ENCODE peak calls at places on chromosome 16, in six cellular contexts. L is activated B cell treated with CpG ODN at 0.5 μM for 24 hours; W is left cardiac atrium; M is left ventricle myocardium superior; N is IMR-90; Y is activated CD8-positive, alpha-beta memory T cell treated with anti-CD3 and anti-CD28 coated beads, Interleukin-2, amount 10 ng/mL, durations not matched to agents 7 days and 5 days. E is an unnamed sample.

GRCh38 chr16:86529160-86529559 is 18.8 kb downstream of the FOXF1 start:
- ATAC-seq in L (no peak), W (no peak), M (no peak), N (no peak), Y (no peak), E (no peak)

GRCh38 chr16:67779256-67780014 is 26.9 kb downstream of the RANBP10 start:
- ATAC-seq in L (no peak), W (no peak), M (peak), N (no peak), Y (no peak), E (no peak)

GRCh38 chr16:82735696-82736095 is 108.9 kb downstream of the CDH13 start:
- ATAC-seq in L (no peak), W (peak), M (peak), N (no peak), Y (no peak), E (peak)

GRCh38 chr16:17213025-17213424 is 257.7 kb downstream of the XYLT1 start:
- ATAC-seq in L (no peak), W (no peak), M (no peak), N (no peak), Y (no peak), E (no peak)

GRCh38 chr16:27356794-27357193 is 43.0 kb downstream of the IL4R start:
- ATAC-seq in L (no peak), W (no peak), M (no peak), N (no peak), Y (no peak), E (no peak)

GRCh38 chr16:23803591-23804123 is 32.1 kb upstream of the PRKCB start:
- ATAC-seq in L (peak), W (peak), M (peak), N (peak), Y (peak), E (peak)

GRCh38 chr16:9046667-9047055 is 44.8 kb upstream of the HAPSTR1 start:
- ATAC-seq in L (no peak), W (no peak), M (no peak), N (no peak), Y (no peak), E (no peak)

GRCh38 chr16:47847220-47847970 is 308.4 kb downstream of the ABCC12 start:
- ATAC-seq in L (no peak), W (no peak), M (no peak), N (peak), Y (no peak), E (no peak)

GRCh38 chr16:85651822-85652430 is 36.8 kb downstream of the GINS2 start:
- ATAC-seq in L (no peak), W (peak), M (peak), N (no peak), Y (no peak), E (no peak)

GRCh38 chr16:30110661-30111060 is 2.7 kb downstream of the GDPD3 start:
- ATAC-seq in L (no peak), W (no peak), M (no peak), N (peak), Y (no peak), E (no peak)

GRCh38 chr16:75092777-75093176 is 23.8 kb downstream of the LDHD start:
- ATAC-seq in L (no peak), W (no peak), M (peak), N (no peak), Y (no peak), E (no peak)

GRCh38 chr16:24730914-24731313 is 1.5 kb downstream of the TNRC6A start:
- ATAC-seq in L (no peak), W (no peak), M (no peak), N (no peak), Y (no peak), E (no peak)

GRCh38 chr16:85979605-85980004 is 80.6 kb downstream of the IRF8 start:
- ATAC-seq in L (no peak), W (no peak), M (no peak), N (no peak), Y (no peak), E (no peak)